ENCODE peak calls at places on chromosomes 4 and X, in six cellular contexts. Q is sciatic nerve, Z is lower leg skin, S is skeletal muscle cell, C is EL, D is left ventricle myocardium inferior. U is an unnamed sample.

GRCh38 chr4:121669163-121669550 is 27.6 kb downstream of the ANXA5 start:
- DNase-seq in Q (no peak), Z (no peak), S (peak; percentile 65), C (peak; percentile 50), D (no peak), U (no peak)

GRCh38 chrX:68867458-68868166 is 38.8 kb downstream of the EFNB1 start:
- DNase-seq in Q (no peak), Z (no peak), S (no peak), C (no peak), D (peak; percentile 23), U (no peak)

GRCh38 chr4:66575024-66575696 is 904.9 kb upstream of the EPHA5 start:
- DNase-seq in Q (no peak), Z (no peak), S (peak; percentile 76), C (peak; percentile 86), D (no peak), U (no peak)

GRCh38 chrX:45849261-45849660 is 648.6 kb upstream of the DIPK2B start:
- DNase-seq in Q (no peak), Z (no peak), S (peak; percentile 47), C (peak; percentile 81), D (no peak), U (no peak)

GRCh38 chrX:152821145-152821765 is 9.3 kb downstream of the CETN2 start:
- DNase-seq in Q (no peak), Z (no peak), S (no peak), C (peak; percentile 31), D (no peak), U (peak; percentile 28)

GRCh38 chrX:56790778-56791177 is 61.7 kb downstream of the NBDY start:
- DNase-seq in Q (peak; percentile 17), Z (peak; percentile 46), S (no peak), C (no peak), D (no peak), U (no peak)

GRCh38 chr4:52051213-52051614 is at the start of gene SPATA18:
- DNase-seq in Q (peak; percentile 54), Z (peak; percentile 83), S (no peak), C (peak; percentile 21), D (peak; percentile 31), U (no peak)

GRCh38 chr4:146548443-146548842 is 26.7 kb upstream of the SLC10A7 start:
- DNase-seq in Q (no peak), Z (no peak), S (no peak), C (no peak), D (no peak), U (no peak)

GRCh38 chr4:77453911-77454310 is 151.7 kb upstream of the CXCL13 start:
- DNase-seq in Q (no peak), Z (no peak), S (no peak), C (peak; percentile 11), D (no peak), U (no peak)

GRCh38 chrX:9456250-9457074 is 8.4 kb upstream of the TBL1X start:
- DNase-seq in Q (no peak), Z (no peak), S (no peak), C (no peak), D (no peak), U (no peak)

GRCh38 chrX:120680090-120680489 is 50.2 kb upstream of the C1GALT1C1 start:
- DNase-seq in Q (no peak), Z (no peak), S (no peak), C (no peak), D (no peak), U (no peak)

GRCh38 chr4:188221090-188221489 is 81.8 kb downstream of the TRIML1 start:
- DNase-seq in Q (no peak), Z (no peak), S (no peak), C (no peak), D (no peak), U (no peak)

GRCh38 chrX:63918611-63919010 is 133.6 kb upstream of the ARHGEF9 start:
- DNase-seq in Q (no peak), Z (no peak), S (no peak), C (peak; percentile 60), D (no peak), U (no peak)

GRCh38 chr4:151228196-151229119 is 48.5 kb upstream of the PRSS48 start:
- DNase-seq in Q (no peak), Z (no peak), S (peak; percentile 56), C (peak; percentile 22), D (no peak), U (no peak)